ENCODE peak calls at places on chromosomes 2 and 18, in eight cellular contexts. U is RWPE1; J is progenitor cell of endocrine pancreas; Y is chondrocyte; M is EL; N is M059J; L is CD8-positive, alpha-beta T cell; C is fibroblast of mammary gland. Z is an unnamed sample.

GRCh38 chr2:174561283-174562275 is 36.0 kb downstream of the WIPF1 start:
- DNase-seq in U (no peak), J (no peak), Y (no peak), M (no peak), N (no peak), L (no peak), C (peak), Z (no peak)

GRCh38 chr2:23662466-23662865 is 264.5 kb downstream of the ATAD2B start:
- DNase-seq in U (no peak), J (no peak), Y (no peak), M (no peak), N (no peak), L (no peak), C (no peak), Z (no peak)

GRCh38 chr2:100418563-100418962 is 1.1 kb upstream of the CHST10 start:
- DNase-seq in U (no peak), J (no peak), Y (no peak), M (no peak), N (no peak), L (no peak), C (peak), Z (no peak)

GRCh38 chr2:59774821-59775463 is 778.5 kb downstream of the BCL11A start:
- DNase-seq in U (no peak), J (no peak), Y (no peak), M (no peak), N (no peak), L (no peak), C (no peak), Z (no peak)

GRCh38 chr18:41993151-41993550 is 38.1 kb downstream of the PIK3C3 start:
- DNase-seq in U (no peak), J (no peak), Y (no peak), M (peak), N (no peak), L (no peak), C (peak), Z (no peak)

GRCh38 chr2:27809761-27810241 is 38.3 kb downstream of the MRPL33 start:
- DNase-seq in U (peak), J (no peak), Y (no peak), M (peak), N (peak), L (no peak), C (peak), Z (peak)

GRCh38 chr2:215370116-215370965 is 58.5 kb downstream of the ATIC start:
- DNase-seq in U (no peak), J (no peak), Y (no peak), M (no peak), N (peak), L (no peak), C (peak), Z (no peak)

GRCh38 chr2:195590199-195590865 is 66.7 kb upstream of the SLC39A10 start:
- DNase-seq in U (no peak), J (no peak), Y (no peak), M (no peak), N (no peak), L (no peak), C (no peak), Z (no peak)

GRCh38 chr2:145835665-145836064 is 1315.7 kb upstream of the ZEB2 start:
- DNase-seq in U (no peak), J (no peak), Y (no peak), M (no peak), N (no peak), L (no peak), C (no peak), Z (no peak)

GRCh38 chr2:210814626-210815025 is 258.2 kb downstream of the CPS1 start:
- DNase-seq in U (no peak), J (no peak), Y (no peak), M (no peak), N (no peak), L (no peak), C (no peak), Z (no peak)

GRCh38 chr2:68244456-68244855 is 7.9 kb downstream of the PPP3R1 start:
- DNase-seq in U (no peak), J (no peak), Y (no peak), M (no peak), N (no peak), L (no peak), C (peak), Z (no peak)

GRCh38 chr2:181991171-181991885 is 5.7 kb downstream of the PPP1R1C start:
- DNase-seq in U (no peak), J (no peak), Y (no peak), M (no peak), N (no peak), L (no peak), C (no peak), Z (no peak)